ENCODE peak calls at places on chromosomes 12 and 14, in ten cellular contexts. W is Kasumi-1; P is stimulated activated CD4-positive, alpha-beta T cell treated with anti-CD3 and anti-CD28 coated beads, TNF-alpha, amount 100 ng/mL, for 1 hour; H is GM04503; Y is CD8-positive, alpha-beta memory T cell; O is fibroblast of lung; G is HuH-7.5; N is HTR-8/SVneo; B is SHP77; S is amniotic stem cell. C is an unnamed sample.

GRCh38 chr14:44846232-44846824 is 115.4 kb downstream of the KLHL28 start:
- DNase-seq in W (peak; percentile 73), P (no peak), H (peak; percentile 1), Y (peak; percentile 22), O (peak; percentile 21), G (no peak), N (peak; percentile 34), B (peak; percentile 21), S (no peak), C (peak; percentile 73)

GRCh38 chr12:70007687-70008086 is 182.7 kb downstream of the MYRFL start:
- DNase-seq in W (no peak), P (no peak), H (no peak), Y (no peak), O (peak; percentile 10), G (no peak), N (no peak), B (no peak), S (no peak), C (peak; percentile 49)

GRCh38 chr14:95876769-95877490 is at the start of gene TUNAR:
- DNase-seq in W (no peak), P (no peak), H (no peak), Y (no peak), O (peak; percentile 23), G (no peak), N (no peak), B (no peak), S (no peak), C (peak; percentile 14)

GRCh38 chr12:115387392-115387791 is 703.4 kb upstream of the TBX3 start:
- DNase-seq in W (no peak), P (no peak), H (no peak), Y (no peak), O (no peak), G (no peak), N (no peak), B (no peak), S (no peak), C (no peak)

GRCh38 chr14:99177876-99178630 is 93.9 kb downstream of the BCL11B start:
- DNase-seq in W (no peak), P (no peak), H (no peak), Y (no peak), O (no peak), G (no peak), N (no peak), B (no peak), S (no peak), C (no peak)

GRCh38 chr12:75323663-75324062 is 6.5 kb downstream of the CAPS2 start:
- DNase-seq in W (no peak), P (no peak), H (no peak), Y (no peak), O (no peak), G (no peak), N (no peak), B (no peak), S (no peak), C (peak; percentile 20)

GRCh38 chr14:97978336-97978735 is 1181.2 kb downstream of the VRK1 start:
- DNase-seq in W (no peak), P (peak; percentile 58), H (no peak), Y (peak; percentile 72), O (peak; percentile 72), G (peak; percentile 12), N (no peak), B (peak; percentile 54), S (no peak), C (peak; percentile 2)

GRCh38 chr12:112837629-112838191 is 46.2 kb downstream of the RPH3A start:
- DNase-seq in W (no peak), P (no peak), H (no peak), Y (no peak), O (peak; percentile 53), G (no peak), N (peak; percentile 22), B (no peak), S (no peak), C (peak; percentile 53)

GRCh38 chr14:105193916-105194782 is 13.0 kb upstream of the NUDT14 start:
- DNase-seq in W (no peak), P (no peak), H (no peak), Y (no peak), O (no peak), G (no peak), N (no peak), B (peak; percentile 78), S (no peak), C (peak; percentile 43)

C was measured in fibroblast of pulmonary artery.